ENCODE peak calls at places on chromosome X, in ten cellular contexts. G is endothelial cell; L is cardiac fibroblast; N is DMS153; R is AG04449; I is stimulated activated CD4-positive, alpha-beta T cell treated with anti-CD3 and anti-CD28 coated beads, Interleukin-15, amount 100 ng/mL, for 24 hours; J is AG20443; D is HCEC 1CT; B is lower lobe of right lung; X is foreskin fibroblast. W is an unnamed sample.
A peak's percentile ranks its signal among the peaks of the same experiment; 100 is the strongest.

GRCh38 chrX:21934414-21934813 is 6.1 kb upstream of the SMS start:
- DNase-seq in G (no peak), L (no peak), N (no peak), R (no peak), I (no peak), J (no peak), D (peak; percentile 13), B (no peak), X (no peak), W (no peak)

GRCh38 chrX:70421618-70422017 is 1.5 kb upstream of the GDPD2 start:
- DNase-seq in G (no peak), L (no peak), N (no peak), R (no peak), I (no peak), J (no peak), D (no peak), B (no peak), X (no peak), W (peak; percentile 49)

GRCh38 chrX:104113237-104113965 is 1.1 kb downstream of the ZCCHC18 start:
- DNase-seq in G (peak; percentile 50), L (peak; percentile 53), N (peak; percentile 0), R (no peak), I (peak; percentile 65), J (peak; percentile 40), D (peak; percentile 36), B (peak; percentile 42), X (peak; percentile 70), W (no peak)

GRCh38 chrX:147803948-147804347 is 107.8 kb upstream of the FMR1 start:
- DNase-seq in G (peak; percentile 3), L (peak; percentile 1), N (peak; percentile 45), R (no peak), I (peak; percentile 1), J (peak; percentile 15), D (no peak), B (no peak), X (no peak), W (no peak)

GRCh38 chrX:88355252-88355651 is 391.8 kb upstream of the CPXCR1 start:
- DNase-seq in G (no peak), L (no peak), N (no peak), R (no peak), I (no peak), J (no peak), D (no peak), B (no peak), X (no peak), W (no peak)

GRCh38 chrX:23389196-23389792 is 54.6 kb downstream of the PTCHD1 start:
- DNase-seq in G (no peak), L (no peak), N (no peak), R (no peak), I (no peak), J (no peak), D (no peak), B (peak; percentile 67), X (no peak), W (no peak)

GRCh38 chrX:129980540-129981206 is 1.8 kb upstream of the BCORL1 start:
- DNase-seq in G (no peak), L (no peak), N (no peak), R (no peak), I (peak; percentile 37), J (peak; percentile 31), D (no peak), B (peak; percentile 63), X (peak; percentile 48), W (no peak)

GRCh38 chrX:2464677-2465166 is 36.1 kb downstream of the DHRSX start:
- DNase-seq in G (no peak), L (no peak), N (no peak), R (no peak), I (no peak), J (no peak), D (no peak), B (peak; percentile 25), X (no peak), W (no peak)

GRCh38 chrX:119041175-119041574 is 31.6 kb upstream of the CT47C1 start:
- DNase-seq in G (no peak), L (peak; percentile 78), N (no peak), R (peak; percentile 3), I (no peak), J (peak; percentile 69), D (peak; percentile 82), B (no peak), X (peak; percentile 88), W (no peak)

GRCh38 chrX:13666836-13667235 is 13.9 kb downstream of the TCEANC start:
- DNase-seq in G (no peak), L (no peak), N (peak; percentile 0), R (no peak), I (no peak), J (no peak), D (no peak), B (no peak), X (no peak), W (no peak)

GRCh38 chrX:15881498-15881897 is 26.9 kb upstream of the AP1S2 start:
- DNase-seq in G (no peak), L (no peak), N (no peak), R (no peak), I (no peak), J (no peak), D (no peak), B (no peak), X (no peak), W (no peak)

GRCh38 chrX:104335765-104336164 is 81.0 kb upstream of the ESX1 start:
- DNase-seq in G (no peak), L (peak; percentile 86), N (no peak), R (peak; percentile 71), I (no peak), J (peak; percentile 56), D (peak; percentile 88), B (no peak), X (peak; percentile 76), W (no peak)

GRCh38 chrX:118455013-118455412 is 40.6 kb upstream of the DOCK11 start:
- DNase-seq in G (no peak), L (no peak), N (no peak), R (no peak), I (no peak), J (no peak), D (no peak), B (no peak), X (no peak), W (no peak)

GRCh38 chrX:7638053-7638452 is 204.9 kb upstream of the VCX start:
- DNase-seq in G (no peak), L (no peak), N (no peak), R (no peak), I (no peak), J (no peak), D (no peak), B (no peak), X (no peak), W (no peak)

GRCh38 chrX:133786382-133786781 is 199.0 kb downstream of the GPC3 start:
- DNase-seq in G (no peak), L (no peak), N (peak; percentile 17), R (no peak), I (no peak), J (no peak), D (no peak), B (no peak), X (no peak), W (no peak)

GRCh38 chrX:107701493-107702121 is 73.3 kb downstream of the PRPS1 start:
- DNase-seq in G (no peak), L (no peak), N (no peak), R (no peak), I (no peak), J (no peak), D (no peak), B (no peak), X (no peak), W (no peak)

W was measured in H1.